ENCODE peak calls at places on chromosome 19, in ten cellular contexts. One of them, this sample, is unnamed.

GRCh38 chr19:4369888-4370260 is 26.5 kb downstream of the MPND start:
- DNase-seq in H1: peak; percentile 74
- DNase-seq in HepG2: no peak
- DNase-seq in SK-N-SH: no peak
- DNase-seq in HCT116: no peak
- DNase-seq in endothelial cell of umbilical vein: peak; percentile 62
- DNase-seq in GM12878: no peak
- DNase-seq in A549: no peak
- DNase-seq in K562: no peak
- DNase-seq in WTC11: peak; percentile 63
- DNase-seq in this sample: no peak

GRCh38 chr19:18649371-18650047 is 12.7 kb downstream of the KLHL26 start:
- DNase-seq in HCT116: no peak
- DNase-seq in SK-N-SH: no peak
- DNase-seq in H1: no peak
- DNase-seq in HepG2: no peak
- DNase-seq in GM12878: no peak
- DNase-seq in endothelial cell of umbilical vein: peak; percentile 68
- DNase-seq in A549: no peak
- DNase-seq in WTC11: no peak
- DNase-seq in K562: no peak
- DNase-seq in this sample: no peak

GRCh38 chr19:4083677-4084546 is 17.2 kb upstream of the ZBTB7A start:
- DNase-seq in WTC11: no peak
- DNase-seq in K562: peak; percentile 42
- DNase-seq in H1: no peak
- DNase-seq in HepG2: no peak
- DNase-seq in endothelial cell of umbilical vein: no peak
- DNase-seq in SK-N-SH: no peak
- DNase-seq in A549: no peak
- DNase-seq in HCT116: no peak
- DNase-seq in GM12878: no peak
- DNase-seq in this sample: no peak

GRCh38 chr19:4097501-4097900 is 26.4 kb downstream of the MAP2K2 start:
- DNase-seq in endothelial cell of umbilical vein: no peak
- DNase-seq in WTC11: no peak
- DNase-seq in H1: no peak
- DNase-seq in SK-N-SH: no peak
- DNase-seq in GM12878: no peak
- DNase-seq in HCT116: no peak
- DNase-seq in K562: no peak
- DNase-seq in A549: no peak
- DNase-seq in HepG2: no peak
- DNase-seq in this sample: no peak

GRCh38 chr19:37963190-37963947 is 56.4 kb downstream of the SIPA1L3 start:
- DNase-seq in K562: no peak
- DNase-seq in WTC11: no peak
- DNase-seq in HCT116: no peak
- DNase-seq in A549: no peak
- DNase-seq in SK-N-SH: no peak
- DNase-seq in GM12878: no peak
- DNase-seq in endothelial cell of umbilical vein: peak; percentile 29
- DNase-seq in H1: no peak
- DNase-seq in HepG2: peak; percentile 28
- DNase-seq in this sample: peak; percentile 24

GRCh38 chr19:56476671-56477428 is at the start of gene ZNF667:
- DNase-seq in HepG2: no peak
- DNase-seq in K562: no peak
- DNase-seq in A549: no peak
- DNase-seq in GM12878: no peak
- DNase-seq in H1: no peak
- DNase-seq in SK-N-SH: peak; percentile 28
- DNase-seq in HCT116: no peak
- DNase-seq in endothelial cell of umbilical vein: peak; percentile 3
- DNase-seq in WTC11: no peak
- DNase-seq in this sample: no peak

GRCh38 chr19:38684078-38684861 is 36.8 kb downstream of the ACTN4 start:
- DNase-seq in SK-N-SH: no peak
- DNase-seq in A549: peak; percentile 100
- DNase-seq in HepG2: no peak
- DNase-seq in HCT116: peak; percentile 93
- DNase-seq in GM12878: no peak
- DNase-seq in WTC11: no peak
- DNase-seq in H1: no peak
- DNase-seq in K562: peak; percentile 56
- DNase-seq in endothelial cell of umbilical vein: peak; percentile 59
- DNase-seq in this sample: peak; percentile 88

GRCh38 chr19:8611391-8611883 is 922 bp upstream of the ADAMTS10 start:
- DNase-seq in HCT116: no peak
- DNase-seq in A549: peak; percentile 81
- DNase-seq in SK-N-SH: peak; percentile 52
- DNase-seq in GM12878: no peak
- DNase-seq in H1: no peak
- DNase-seq in K562: no peak
- DNase-seq in HepG2: no peak
- DNase-seq in endothelial cell of umbilical vein: no peak
- DNase-seq in WTC11: no peak
- DNase-seq in this sample: peak; percentile 72

GRCh38 chr19:43467276-43467675 is 1.9 kb upstream of the LYPD3 start:
- DNase-seq in HepG2: no peak
- DNase-seq in WTC11: no peak
- DNase-seq in SK-N-SH: no peak
- DNase-seq in H1: no peak
- DNase-seq in HCT116: no peak
- DNase-seq in GM12878: no peak
- DNase-seq in A549: no peak
- DNase-seq in K562: no peak
- DNase-seq in endothelial cell of umbilical vein: no peak
- DNase-seq in this sample: no peak

GRCh38 chr19:43464089-43464775 is 1.2 kb downstream of the LYPD3 start:
- DNase-seq in HepG2: no peak
- DNase-seq in SK-N-SH: peak; percentile 87
- DNase-seq in HCT116: no peak
- DNase-seq in A549: no peak
- DNase-seq in H1: peak; percentile 88
- DNase-seq in K562: peak; percentile 83
- DNase-seq in GM12878: no peak
- DNase-seq in endothelial cell of umbilical vein: no peak
- DNase-seq in WTC11: peak; percentile 80
- DNase-seq in this sample: no peak

GRCh38 chr19:43466793-43467192 is 1.4 kb upstream of the LYPD3 start:
- DNase-seq in WTC11: no peak
- DNase-seq in H1: no peak
- DNase-seq in GM12878: no peak
- DNase-seq in HCT116: no peak
- DNase-seq in SK-N-SH: no peak
- DNase-seq in endothelial cell of umbilical vein: no peak
- DNase-seq in K562: no peak
- DNase-seq in A549: no peak
- DNase-seq in HepG2: no peak
- DNase-seq in this sample: no peak

GRCh38 chr19:43463381-43464088 is 1.9 kb downstream of the LYPD3 start:
- DNase-seq in endothelial cell of umbilical vein: peak; percentile 91
- DNase-seq in WTC11: peak; percentile 99
- DNase-seq in SK-N-SH: peak; percentile 98
- DNase-seq in GM12878: peak; percentile 73
- DNase-seq in K562: peak; percentile 99
- DNase-seq in A549: peak; percentile 97
- DNase-seq in HCT116: peak; percentile 90
- DNase-seq in H1: peak; percentile 99
- DNase-seq in HepG2: peak; percentile 85
- DNase-seq in this sample: peak; percentile 86

DNA sequence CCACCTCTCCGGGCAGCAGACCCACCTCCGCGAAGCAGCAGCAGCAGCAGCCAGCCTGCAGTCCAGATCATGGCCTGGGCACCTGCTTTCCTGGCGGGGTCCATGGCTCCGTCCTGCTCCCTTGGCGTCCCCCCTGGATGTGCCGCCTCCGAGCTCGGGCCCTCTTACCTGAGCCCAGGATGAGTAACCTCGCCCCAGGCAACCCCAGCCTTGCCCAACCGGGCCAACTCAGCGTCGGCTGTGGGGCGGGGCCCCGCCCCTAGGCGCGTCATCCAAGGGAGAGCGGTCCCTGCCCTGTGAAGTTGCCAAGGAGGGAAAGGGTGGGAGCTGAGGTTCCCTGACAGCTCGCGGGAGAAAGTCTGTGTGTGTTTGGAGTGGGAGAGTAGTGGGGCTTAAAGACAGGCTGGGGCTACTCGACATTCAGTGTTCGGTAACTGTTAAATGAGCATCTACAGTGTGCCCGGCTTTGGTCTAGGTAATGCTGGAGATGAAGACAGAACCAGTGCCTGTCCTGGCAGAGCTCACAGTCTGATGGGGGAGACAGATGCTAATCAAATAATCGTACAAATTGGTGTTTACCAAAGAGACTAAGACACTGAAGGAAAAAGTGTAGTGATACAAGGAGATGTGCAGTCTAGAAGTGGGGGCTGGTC is at the start of gene LYPD3:
- DNase-seq in HepG2: no peak
- DNase-seq in H1: peak; percentile 71
- DNase-seq in WTC11: peak; percentile 67
- DNase-seq in SK-N-SH: no peak
- DNase-seq in A549: no peak
- DNase-seq in GM12878: no peak
- DNase-seq in K562: no peak
- DNase-seq in HCT116: peak; percentile 71
- DNase-seq in endothelial cell of umbilical vein: no peak
- DNase-seq in this sample: no peak
- TF ChIP-seq MAX in HepG2: no peak
- TF ChIP-seq MAX in H1: no peak
- TF ChIP-seq MAX in WTC11: no peak
- TF ChIP-seq MAX in SK-N-SH: no peak
- TF ChIP-seq MAX in A549: no peak
- TF ChIP-seq MAX in GM12878: no peak
- TF ChIP-seq MAX in K562: no peak
- TF ChIP-seq MAX in HCT116: peak; percentile 31
- TF ChIP-seq MAX in endothelial cell of umbilical vein: no peak
- TF ChIP-seq MAX in this sample: no peak

GRCh38 chr19:7223429-7223828 is 70.8 kb downstream of the INSR start:
- DNase-seq in endothelial cell of umbilical vein: no peak
- DNase-seq in WTC11: no peak
- DNase-seq in K562: no peak
- DNase-seq in GM12878: no peak
- DNase-seq in HCT116: no peak
- DNase-seq in SK-N-SH: no peak
- DNase-seq in HepG2: no peak
- DNase-seq in H1: no peak
- DNase-seq in A549: no peak
- DNase-seq in this sample: no peak

GRCh38 chr19:7224995-7225394 is 69.2 kb downstream of the INSR start:
- DNase-seq in H1: no peak
- DNase-seq in HCT116: no peak
- DNase-seq in WTC11: no peak
- DNase-seq in HepG2: no peak
- DNase-seq in K562: no peak
- DNase-seq in endothelial cell of umbilical vein: no peak
- DNase-seq in GM12878: no peak
- DNase-seq in A549: no peak
- DNase-seq in SK-N-SH: no peak
- DNase-seq in this sample: no peak

GRCh38 chr19:7225741-7226140 is 68.5 kb downstream of the INSR start:
- DNase-seq in H1: no peak
- DNase-seq in A549: no peak
- DNase-seq in K562: no peak
- DNase-seq in WTC11: no peak
- DNase-seq in endothelial cell of umbilical vein: no peak
- DNase-seq in GM12878: no peak
- DNase-seq in HepG2: no peak
- DNase-seq in SK-N-SH: no peak
- DNase-seq in HCT116: no peak
- DNase-seq in this sample: no peak

GRCh38 chr19:7226749-7227148 is 67.5 kb downstream of the INSR start:
- DNase-seq in GM12878: no peak
- DNase-seq in HCT116: no peak
- DNase-seq in SK-N-SH: no peak
- DNase-seq in A549: no peak
- DNase-seq in H1: no peak
- DNase-seq in endothelial cell of umbilical vein: no peak
- DNase-seq in WTC11: no peak
- DNase-seq in K562: no peak
- DNase-seq in HepG2: no peak
- DNase-seq in this sample: no peak

GRCh38 chr19:7224205-7224833 is 69.9 kb downstream of the INSR start:
- DNase-seq in endothelial cell of umbilical vein: no peak
- DNase-seq in WTC11: no peak
- DNase-seq in K562: no peak
- DNase-seq in A549: no peak
- DNase-seq in H1: no peak
- DNase-seq in GM12878: no peak
- DNase-seq in SK-N-SH: no peak
- DNase-seq in HCT116: no peak
- DNase-seq in HepG2: peak; percentile 67
- DNase-seq in this sample: no peak
- TF ChIP-seq MAX in endothelial cell of umbilical vein: no peak
- TF ChIP-seq MAX in WTC11: no peak
- TF ChIP-seq MAX in K562: no peak
- TF ChIP-seq MAX in A549: no peak
- TF ChIP-seq MAX in H1: no peak
- TF ChIP-seq MAX in GM12878: no peak
- TF ChIP-seq MAX in SK-N-SH: no peak
- TF ChIP-seq MAX in HCT116: no peak
- TF ChIP-seq MAX in HepG2: peak; percentile 84
- TF ChIP-seq MAX in this sample: no peak

GRCh38 chr19:31427857-31428256 is 78.6 kb upstream of the TSHZ3 start:
- DNase-seq in A549: no peak
- DNase-seq in GM12878: no peak
- DNase-seq in WTC11: no peak
- DNase-seq in HepG2: no peak
- DNase-seq in H1: no peak
- DNase-seq in endothelial cell of umbilical vein: no peak
- DNase-seq in SK-N-SH: no peak
- DNase-seq in K562: no peak
- DNase-seq in HCT116: no peak
- DNase-seq in this sample: no peak
- TF ChIP-seq MAX in A549: no peak
- TF ChIP-seq MAX in GM12878: no peak
- TF ChIP-seq MAX in WTC11: no peak
- TF ChIP-seq MAX in HepG2: no peak
- TF ChIP-seq MAX in H1: no peak
- TF ChIP-seq MAX in endothelial cell of umbilical vein: no peak
- TF ChIP-seq MAX in SK-N-SH: no peak
- TF ChIP-seq MAX in K562: no peak
- TF ChIP-seq MAX in HCT116: no peak
- TF ChIP-seq MAX in this sample: no peak

DNA sequence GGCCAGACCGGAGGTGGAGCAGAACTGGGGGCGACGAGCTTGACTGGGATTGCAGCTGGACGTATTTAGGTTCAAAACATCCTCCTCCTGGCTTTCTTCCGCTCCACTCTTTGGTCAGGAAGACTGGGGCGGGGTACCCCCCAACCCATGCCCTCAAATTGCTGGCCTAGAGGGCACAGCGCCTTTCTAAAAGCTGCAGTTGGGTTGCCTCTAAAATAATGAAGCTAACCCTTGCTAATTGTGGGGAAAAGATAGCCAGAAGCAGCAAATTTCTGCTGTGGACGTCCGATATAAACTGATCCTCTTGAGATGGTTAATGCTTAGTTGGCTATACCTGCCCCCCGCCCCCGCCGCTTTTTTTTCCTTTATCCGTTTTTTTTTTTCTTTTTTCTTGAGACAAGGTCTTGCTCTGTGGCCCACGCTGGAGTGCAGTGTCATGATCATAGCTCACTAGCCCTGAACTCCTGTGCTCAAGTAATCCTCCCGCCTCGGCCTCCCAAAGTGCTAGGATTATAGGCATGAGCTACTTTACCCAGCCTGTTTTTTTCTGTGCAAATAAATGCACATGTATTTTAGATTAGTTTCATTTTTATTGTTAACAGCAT is 759 bp upstream of the CHERP start:
- DNase-seq in HepG2: no peak
- DNase-seq in H1: no peak
- DNase-seq in HCT116: no peak
- DNase-seq in A549: no peak
- DNase-seq in endothelial cell of umbilical vein: no peak
- DNase-seq in GM12878: no peak
- DNase-seq in SK-N-SH: no peak
- DNase-seq in WTC11: no peak
- DNase-seq in K562: no peak
- DNase-seq in this sample: peak; percentile 28
- TF ChIP-seq MAX in HepG2: no peak
- TF ChIP-seq MAX in H1: no peak
- TF ChIP-seq MAX in HCT116: no peak
- TF ChIP-seq MAX in A549: no peak
- TF ChIP-seq MAX in endothelial cell of umbilical vein: no peak
- TF ChIP-seq MAX in GM12878: no peak
- TF ChIP-seq MAX in SK-N-SH: no peak
- TF ChIP-seq MAX in WTC11: no peak
- TF ChIP-seq MAX in K562: no peak
- TF ChIP-seq MAX in this sample: no peak